ENCODE peak calls at places on chromosomes 7 and 10, in four cellular contexts. C is AG09309, Y is heart right ventricle, J is esophagus muscularis mucosa. A is an unnamed sample.

GRCh38 chr10:113846036-113846435 is 7.8 kb downstream of the DCLRE1A start:
- DNase-seq in C (no peak), Y (no peak), J (no peak), A (no peak)

GRCh38 chr7:148151778-148152177 is 438.8 kb upstream of the C7orf33 start:
- DNase-seq in C (no peak), Y (no peak), J (no peak), A (no peak)

GRCh38 chr10:124152781-124153600 is 59.6 kb upstream of the CHST15 start:
- DNase-seq in C (peak), Y (peak), J (no peak), A (peak)

GRCh38 chr10:17453377-17454091 is 861 bp downstream of the ST8SIA6 start:
- DNase-seq in C (no peak), Y (peak), J (no peak), A (peak)

GRCh38 chr10:117275121-117275520 is 34.2 kb downstream of the SLC18A2 start:
- DNase-seq in C (no peak), Y (no peak), J (no peak), A (no peak)

GRCh38 chr10:128036746-128037542 is 89.3 kb downstream of the MKI67 start:
- DNase-seq in C (no peak), Y (no peak), J (no peak), A (no peak)

GRCh38 chr7:157518514-157519175 is 181.8 kb downstream of the DNAJB6 start:
- DNase-seq in C (no peak), Y (no peak), J (no peak), A (no peak)

GRCh38 chr10:113945075-113945686 is 90.7 kb downstream of the NHLRC2 start:
- DNase-seq in C (no peak), Y (no peak), J (no peak), A (no peak)

GRCh38 chr10:114337510-114338462 is 66.5 kb downstream of the AFAP1L2 start:
- DNase-seq in C (no peak), Y (no peak), J (no peak), A (peak)

GRCh38 chr10:46309511-46310142 is 22.8 kb downstream of the ANTXRL start:
- DNase-seq in C (no peak), Y (no peak), J (no peak), A (no peak)

GRCh38 chr10:8073696-8074416 is 19.4 kb downstream of the GATA3 start:
- DNase-seq in C (no peak), Y (no peak), J (no peak), A (peak)

GRCh38 chr7:128168667-128169210 is 72.3 kb upstream of the LEP start:
- DNase-seq in C (no peak), Y (peak), J (no peak), A (peak)

GRCh38 chr7:133819695-133820094 is 307.4 kb upstream of the LRGUK start:
- DNase-seq in C (no peak), Y (no peak), J (no peak), A (no peak)

GRCh38 chr7:5646846-5647245 is 134.6 kb downstream of the RNF216 start:
- DNase-seq in C (peak), Y (no peak), J (no peak), A (no peak)

GRCh38 chr7:46811529-46811928 is 770.4 kb downstream of the TNS3 start:
- DNase-seq in C (peak), Y (peak), J (no peak), A (no peak)

GRCh38 chr7:87797798-87798403 is 78.3 kb downstream of the SLC25A40 start:
- DNase-seq in C (peak), Y (no peak), J (no peak), A (no peak)

GRCh38 chr10:131790021-131790420 is 110.8 kb upstream of the PPP2R2D start:
- DNase-seq in C (no peak), Y (no peak), J (no peak), A (peak)

GRCh38 chr10:72038458-72039001 is 49.8 kb downstream of the SPOCK2 start:
- DNase-seq in C (no peak), Y (no peak), J (no peak), A (no peak)

GRCh38 chr7:2134740-2135139 is 98.0 kb downstream of the MAD1L1 start:
- DNase-seq in C (no peak), Y (no peak), J (no peak), A (no peak)

GRCh38 chr7:151010002-151010306 is 14.3 kb downstream of the ATG9B start:
- DNase-seq in C (no peak), Y (no peak), J (no peak), A (no peak)

GRCh38 chr7:83162402-83163256 is at the start of gene PCLO:
- DNase-seq in C (no peak), Y (peak), J (no peak), A (peak)

GRCh38 chr10:110818311-110819257 is 53.1 kb upstream of the PDCD4 start:
- DNase-seq in C (no peak), Y (no peak), J (no peak), A (no peak)

GRCh38 chr7:42494199-42494710 is 257.2 kb upstream of the GLI3 start:
- DNase-seq in C (no peak), Y (no peak), J (peak), A (no peak)

GRCh38 chr10:49749144-49749543 is 13.0 kb downstream of the OGDHL start:
- DNase-seq in C (no peak), Y (no peak), J (peak), A (no peak)

GRCh38 chr7:40916811-40917210 is 782.0 kb downstream of the SUGCT start:
- DNase-seq in C (no peak), Y (no peak), J (no peak), A (no peak)

GRCh38 chr10:97795886-97796285 is 24.1 kb upstream of the SFRP5 start:
- DNase-seq in C (no peak), Y (no peak), J (no peak), A (no peak)

GRCh38 chr7:51237727-51238126 is 78.9 kb downstream of the COBL start:
- DNase-seq in C (no peak), Y (no peak), J (no peak), A (no peak)

GRCh38 chr10:98030093-98030821 is at the start of gene CRTAC1:
- DNase-seq in C (no peak), Y (peak), J (no peak), A (peak)

GRCh38 chr7:101507791-101508252 is 121.3 kb downstream of the MYL10 start:
- DNase-seq in C (no peak), Y (no peak), J (no peak), A (peak)

GRCh38 chr7:42426163-42426562 is 189.2 kb upstream of the GLI3 start:
- DNase-seq in C (no peak), Y (no peak), J (no peak), A (no peak)

GRCh38 chr7:11830582-11831382 is 1.2 kb downstream of the THSD7A start:
- DNase-seq in C (no peak), Y (no peak), J (no peak), A (no peak)

GRCh38 chr7:16417958-16418357 is 3.4 kb downstream of the CRPPA start:
- DNase-seq in C (no peak), Y (no peak), J (no peak), A (peak)

GRCh38 chr10:124671486-124672075 is 72.6 kb downstream of the FAM53B start:
- DNase-seq in C (no peak), Y (peak), J (no peak), A (peak)

GRCh38 chr7:37318541-37318940 is 130.1 kb downstream of the ELMO1 start:
- DNase-seq in C (no peak), Y (no peak), J (no peak), A (peak)

GRCh38 chr10:118563373-118563890 is 32.0 kb downstream of the PRLHR start:
- DNase-seq in C (no peak), Y (no peak), J (peak), A (no peak)

GRCh38 chr7:32163141-32163806 is 93.1 kb upstream of the PDE1C start:
- DNase-seq in C (peak), Y (peak), J (no peak), A (no peak)

DNA sequence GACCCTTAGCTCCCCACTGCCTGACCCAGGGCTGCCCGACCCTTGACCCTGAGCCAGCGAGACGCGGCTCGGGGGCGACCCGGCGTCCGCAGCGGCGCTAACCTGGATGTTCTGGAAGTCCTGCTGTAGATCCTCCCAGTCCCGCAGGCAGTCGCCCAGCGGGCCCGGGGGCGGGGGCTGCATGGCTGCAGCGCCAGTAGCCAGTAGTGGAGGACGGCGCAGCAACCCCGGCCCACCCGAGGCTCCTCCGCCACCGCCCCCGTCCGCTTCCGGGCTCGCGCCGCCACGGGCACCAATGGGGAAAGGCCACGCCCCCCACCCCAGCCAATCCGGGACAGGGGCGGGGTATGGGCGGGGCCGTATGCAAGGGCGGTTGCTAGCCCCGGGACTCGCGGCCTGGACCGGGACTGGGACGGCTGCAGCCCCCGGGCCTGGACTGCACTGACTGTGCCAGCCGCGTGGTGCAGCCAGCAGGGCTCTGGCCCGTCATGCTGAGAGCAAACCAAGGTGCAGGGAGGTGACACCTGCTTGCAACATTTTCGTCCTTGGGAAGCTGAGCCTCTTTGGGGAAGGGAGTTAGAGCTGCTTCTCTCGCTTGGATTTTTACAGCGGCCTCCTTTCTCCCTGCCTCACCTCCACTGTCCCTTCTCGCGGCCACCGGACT is at the start of gene TMEM120A:
- DNase-seq in C (peak), Y (peak), J (peak), A (peak)
- TF ChIP-seq CTCF in C (peak), Y (peak), J (peak), A (no peak)

GRCh38 chr7:140989068-140989467 is 25.7 kb downstream of the MRPS33 start:
- DNase-seq in C (no peak), Y (no peak), J (no peak), A (no peak)

GRCh38 chr7:140982508-140982907 is 32.2 kb downstream of the MRPS33 start:
- DNase-seq in C (no peak), Y (no peak), J (no peak), A (no peak)

GRCh38 chr7:140983802-140984201 is 30.9 kb downstream of the MRPS33 start:
- DNase-seq in C (no peak), Y (no peak), J (no peak), A (peak)
- TF ChIP-seq CTCF in C (no peak), Y (no peak), J (no peak), A (peak)

GRCh38 chr7:99461221-99461620 is 4.7 kb downstream of the ATP5MF start:
- DNase-seq in C (no peak), Y (no peak), J (no peak), A (no peak)
- TF ChIP-seq CTCF in C (no peak), Y (no peak), J (no peak), A (peak)

GRCh38 chr10:61024801-61025201 is 80.8 kb upstream of the RHOBTB1 start:
- DNase-seq in C (no peak), Y (no peak), J (no peak), A (peak)
- TF ChIP-seq CTCF in C (peak), Y (peak), J (no peak), A (peak)

DNA sequence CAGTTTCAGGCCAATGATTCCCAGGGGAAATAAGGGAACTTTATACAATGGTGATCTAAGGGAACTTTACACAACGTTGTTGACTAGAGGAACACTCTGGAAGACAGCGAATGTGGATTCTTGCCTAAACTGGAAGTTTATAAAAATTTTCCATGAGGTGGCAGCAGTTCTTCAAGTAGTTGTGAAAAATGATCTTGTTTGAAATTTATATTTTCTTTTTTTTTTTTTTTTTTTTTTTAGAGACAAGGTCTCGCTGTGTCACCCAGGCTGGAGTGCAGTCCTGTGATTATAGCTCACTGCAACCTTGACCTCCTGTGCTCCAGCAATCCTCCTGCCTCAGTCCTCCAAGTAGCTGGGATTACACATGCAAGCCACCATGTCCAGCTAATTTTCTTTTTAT is 32.1 kb upstream of the GTF2I start:
- DNase-seq in C (peak), Y (no peak), J (no peak), A (no peak)
- TF ChIP-seq CTCF in C (peak), Y (peak), J (no peak), A (no peak)

GRCh38 chr7:158533386-158534133 is 54.1 kb downstream of the PTPRN2 start:
- DNase-seq in C (no peak), Y (no peak), J (no peak), A (no peak)
- TF ChIP-seq CTCF in C (no peak), Y (no peak), J (no peak), A (no peak)

DNA sequence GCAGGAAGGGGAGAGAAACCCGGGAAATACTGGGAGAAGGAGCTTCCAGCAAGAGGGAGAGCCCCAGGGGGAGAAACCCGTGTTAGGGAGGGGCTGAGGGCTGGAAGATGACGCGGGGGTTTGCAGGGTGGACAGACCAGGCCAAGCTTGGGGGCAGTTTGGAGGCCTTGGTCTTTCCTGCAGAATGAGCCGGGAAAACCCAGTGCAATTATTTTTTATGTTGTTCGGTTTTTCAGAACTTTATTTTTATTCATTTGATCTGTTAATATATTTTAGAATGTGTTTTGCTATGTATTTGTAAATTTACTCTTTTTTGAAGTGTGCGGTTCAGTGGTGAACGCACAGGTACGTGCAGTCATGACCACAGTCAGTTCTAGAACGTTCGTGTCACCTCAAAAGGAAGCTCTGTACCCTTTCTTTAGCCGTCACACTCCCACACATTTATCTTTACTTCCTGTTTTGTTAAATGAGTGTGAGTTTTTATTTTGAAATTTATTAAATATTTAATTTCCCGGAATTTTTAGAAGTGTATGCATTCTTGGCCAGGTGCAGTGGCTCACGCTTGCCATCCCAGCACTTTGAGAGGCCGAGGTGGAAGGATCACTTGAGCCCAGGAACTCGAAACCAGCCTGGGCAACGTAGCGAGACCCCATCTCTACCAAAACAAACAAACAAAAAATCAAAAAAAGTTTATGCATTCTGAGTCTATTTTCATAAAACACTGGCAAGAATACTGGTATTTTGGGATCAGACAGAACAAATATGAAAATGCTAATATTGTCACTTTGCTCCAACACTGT is 441.1 kb upstream of the FOXK1 start:
- DNase-seq in C (no peak), Y (no peak), J (no peak), A (peak)
- TF ChIP-seq CTCF in C (no peak), Y (no peak), J (no peak), A (no peak)

GRCh38 chr10:14137391-14137790 is 193.3 kb downstream of the FRMD4A start:
- DNase-seq in C (no peak), Y (no peak), J (no peak), A (no peak)
- TF ChIP-seq CTCF in C (no peak), Y (no peak), J (no peak), A (no peak)

DNA sequence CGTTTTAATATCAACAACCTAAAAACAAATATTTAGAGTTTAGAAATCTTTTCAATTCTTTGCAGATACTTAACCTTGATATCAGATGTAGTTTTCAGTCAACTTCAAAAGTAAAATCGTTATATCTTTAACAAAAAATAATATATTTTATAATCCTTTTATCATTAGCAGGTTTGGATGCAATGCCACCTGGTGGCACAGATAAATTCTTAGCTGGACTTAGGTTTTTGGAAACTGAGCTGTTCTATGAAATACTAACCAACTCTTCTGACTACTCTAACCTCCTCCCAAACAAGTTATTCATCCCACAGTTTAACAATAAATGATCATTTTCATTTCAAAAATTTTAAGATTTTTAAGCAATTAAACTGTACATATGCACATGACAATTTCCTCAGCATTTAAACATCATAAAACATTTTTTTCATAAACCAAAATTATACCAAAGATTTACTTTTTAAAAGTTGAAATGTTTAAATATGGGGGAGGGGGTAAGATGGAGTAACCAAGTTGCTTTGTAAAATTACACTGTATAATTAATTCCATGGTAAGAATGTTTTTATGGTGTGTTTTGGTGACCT is 56.9 kb downstream of the HIBADH start:
- DNase-seq in C (peak), Y (no peak), J (no peak), A (peak)
- TF ChIP-seq CTCF in C (peak), Y (no peak), J (no peak), A (peak)

DNA sequence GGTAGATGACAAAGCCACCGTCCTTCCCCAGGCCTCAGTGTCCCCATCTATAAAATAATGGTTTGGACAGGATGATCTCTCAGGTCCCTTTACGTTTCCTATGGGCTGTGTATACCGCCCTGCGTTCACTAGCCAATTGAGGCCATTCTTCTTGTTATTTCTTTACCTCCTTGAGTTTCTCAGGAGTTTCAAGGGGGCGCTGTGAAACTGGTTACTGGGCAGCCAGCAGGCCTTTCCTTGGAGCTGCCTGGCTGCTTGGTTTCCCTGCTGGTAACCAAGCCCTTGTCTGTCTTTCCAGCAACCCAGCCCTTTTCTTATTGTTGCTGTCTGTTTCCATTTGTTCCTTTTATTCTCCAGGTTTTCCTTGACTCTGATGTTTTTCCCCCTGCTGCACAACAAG is 26.9 kb downstream of the FGF8 start:
- DNase-seq in C (no peak), Y (no peak), J (no peak), A (no peak)
- TF ChIP-seq CTCF in C (no peak), Y (no peak), J (no peak), A (no peak)